ENCODE peak calls at places on chromosomes 13 and 19, in five cellular contexts. F is stomach, M is AG10803, K is HCT116, G is tibial artery. Y is an unnamed sample.

GRCh38 chr13:67148219-67148583 is 81.9 kb downstream of the PCDH9 start:
- DNase-seq in F (no peak), M (peak), K (no peak), G (no peak), Y (peak)

GRCh38 chr19:7376151-7376852 is 27.6 kb downstream of the ARHGEF18 start:
- DNase-seq in F (no peak), M (no peak), K (no peak), G (no peak), Y (no peak)

GRCh38 chr19:33720155-33720493 is 76.5 kb upstream of the KCTD15 start:
- DNase-seq in F (no peak), M (no peak), K (no peak), G (no peak), Y (no peak)

GRCh38 chr13:110816500-110816899 is 98.4 kb downstream of the ANKRD10 start:
- DNase-seq in F (no peak), M (no peak), K (no peak), G (no peak), Y (no peak)

GRCh38 chr19:7533281-7533819 is 2.2 kb upstream of the PNPLA6 start:
- DNase-seq in F (peak), M (peak), K (no peak), G (peak), Y (peak)

GRCh38 chr19:13014101-13014920 is 19.0 kb downstream of the NFIX start:
- DNase-seq in F (no peak), M (peak), K (no peak), G (no peak), Y (peak)

GRCh38 chr13:50928609-50929274 is 19.2 kb downstream of the RNASEH2B start:
- DNase-seq in F (no peak), M (peak), K (no peak), G (no peak), Y (no peak)

GRCh38 chr13:73849292-73849691 is 284.9 kb downstream of the KLF12 start:
- DNase-seq in F (no peak), M (peak), K (peak), G (no peak), Y (peak)

GRCh38 chr19:52398091-52398461 is 427 bp downstream of the ZNF528 start:
- DNase-seq in F (no peak), M (peak), K (no peak), G (no peak), Y (no peak)

GRCh38 chr13:71290963-71291937 is 575.8 kb downstream of the DACH1 start:
- DNase-seq in F (no peak), M (peak), K (no peak), G (no peak), Y (peak)

GRCh38 chr19:20558571-20558970 is 7.0 kb downstream of the ZNF737 start:
- DNase-seq in F (no peak), M (no peak), K (no peak), G (no peak), Y (no peak)

GRCh38 chr13:59633290-59633689 is 530.4 kb downstream of the DIAPH3 start:
- DNase-seq in F (no peak), M (no peak), K (no peak), G (no peak), Y (no peak)

GRCh38 chr13:65555973-65556372 is 1674.2 kb downstream of the PCDH9 start:
- DNase-seq in F (no peak), M (no peak), K (no peak), G (no peak), Y (no peak)

GRCh38 chr19:6278740-6279619 is 795 bp downstream of the MLLT1 start:
- DNase-seq in F (no peak), M (no peak), K (no peak), G (no peak), Y (no peak)

GRCh38 chr13:21013682-21014038 is 47.7 kb downstream of the LATS2 start:
- DNase-seq in F (no peak), M (no peak), K (no peak), G (peak), Y (no peak)

GRCh38 chr13:99983401-99984133 is 2.0 kb downstream of the ZIC2 start:
- DNase-seq in F (no peak), M (no peak), K (no peak), G (no peak), Y (no peak)

GRCh38 chr13:40189885-40190655 is 476.4 kb downstream of the FOXO1 start:
- DNase-seq in F (no peak), M (no peak), K (no peak), G (no peak), Y (peak)

GRCh38 chr19:19858751-19859150 is 6.9 kb upstream of the ZNF253 start:
- DNase-seq in F (no peak), M (no peak), K (no peak), G (no peak), Y (no peak)

GRCh38 chr13:111906306-111906705 is 160.6 kb upstream of the SOX1 start:
- DNase-seq in F (no peak), M (no peak), K (no peak), G (no peak), Y (no peak)

GRCh38 chr13:50339291-50339690 is 324.0 kb downstream of the KCNRG start:
- DNase-seq in F (no peak), M (no peak), K (no peak), G (no peak), Y (no peak)

GRCh38 chr19:52896431-52897148 is 845 bp downstream of the ZNF320 start:
- DNase-seq in F (peak), M (peak), K (no peak), G (peak), Y (peak)

GRCh38 chr19:13764821-13765394 is 586 bp downstream of the MRI1 start:
- DNase-seq in F (peak), M (no peak), K (no peak), G (no peak), Y (no peak)

GRCh38 chr13:75371223-75371622 is 110.7 kb downstream of the TBC1D4 start:
- DNase-seq in F (no peak), M (no peak), K (no peak), G (no peak), Y (no peak)

GRCh38 chr13:35140321-35140720 is 198.3 kb downstream of the NBEA start:
- DNase-seq in F (no peak), M (peak), K (no peak), G (no peak), Y (no peak)

GRCh38 chr13:113454936-113455335 is 1.6 kb upstream of the ADPRHL1 start:
- DNase-seq in F (no peak), M (no peak), K (no peak), G (no peak), Y (no peak)

GRCh38 chr13:108220042-108220441 is 1.9 kb downstream of the ABHD13 start:
- DNase-seq in F (peak), M (no peak), K (peak), G (no peak), Y (no peak)
- H3K4me3 ChIP-seq in F (peak), M (no peak), K (peak), G (no peak), Y (peak)

GRCh38 chr13:33194820-33195692 is 90.5 kb downstream of the STARD13 start:
- DNase-seq in F (peak), M (peak), K (no peak), G (no peak), Y (peak)

GRCh38 chr13:33197551-33197971 is 88.0 kb downstream of the STARD13 start:
- DNase-seq in F (no peak), M (no peak), K (no peak), G (no peak), Y (no peak)

GRCh38 chr13:33202644-33203169 is 82.8 kb downstream of the STARD13 start:
- DNase-seq in F (no peak), M (no peak), K (no peak), G (no peak), Y (no peak)

GRCh38 chr13:33195693-33196464 is 89.7 kb downstream of the STARD13 start:
- DNase-seq in F (no peak), M (no peak), K (no peak), G (no peak), Y (no peak)

DNA sequence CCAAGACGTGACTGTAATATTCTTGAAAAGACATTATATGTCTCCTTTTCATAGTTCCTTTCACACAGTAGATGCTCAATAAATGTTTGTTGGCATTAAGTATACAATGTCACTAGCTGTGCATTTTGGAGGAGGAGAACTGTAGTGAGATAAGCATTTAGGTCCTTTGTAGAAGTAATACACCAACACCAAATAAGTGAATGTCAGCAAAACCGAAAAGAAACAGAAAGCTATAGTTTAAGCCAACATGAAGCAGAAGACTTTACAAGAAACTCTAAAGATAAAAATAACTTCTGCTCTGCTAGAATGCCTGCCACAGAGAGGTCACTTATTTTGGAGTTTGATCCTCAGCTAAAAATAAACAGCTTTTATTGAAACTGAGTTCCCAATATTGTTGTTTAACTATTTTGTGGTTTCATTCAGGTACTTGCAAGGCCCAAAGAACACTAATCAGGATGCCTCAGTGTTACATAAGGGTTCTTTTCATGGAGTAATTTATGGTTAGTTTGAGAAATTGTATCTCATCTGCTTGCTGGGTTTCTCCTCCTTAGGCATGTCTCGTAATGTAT is 86.2 kb downstream of the STARD13 start:
- DNase-seq in F (no peak), M (no peak), K (no peak), G (no peak), Y (no peak)
- H3K4me3 ChIP-seq in F (no peak), M (no peak), K (no peak), G (peak), Y (no peak)

GRCh38 chr13:23570099-23570926 is at the start of gene TNFRSF19:
- DNase-seq in F (no peak), M (peak), K (no peak), G (no peak), Y (peak)

GRCh38 chr13:23575632-23576031 is 5.4 kb downstream of the TNFRSF19 start:
- DNase-seq in F (no peak), M (no peak), K (no peak), G (no peak), Y (no peak)

GRCh38 chr13:23574421-23574820 is 4.2 kb downstream of the TNFRSF19 start:
- DNase-seq in F (no peak), M (no peak), K (no peak), G (no peak), Y (no peak)

GRCh38 chr13:23570931-23571330 is 719 bp downstream of the TNFRSF19 start:
- DNase-seq in F (no peak), M (peak), K (no peak), G (no peak), Y (no peak)

DNA sequence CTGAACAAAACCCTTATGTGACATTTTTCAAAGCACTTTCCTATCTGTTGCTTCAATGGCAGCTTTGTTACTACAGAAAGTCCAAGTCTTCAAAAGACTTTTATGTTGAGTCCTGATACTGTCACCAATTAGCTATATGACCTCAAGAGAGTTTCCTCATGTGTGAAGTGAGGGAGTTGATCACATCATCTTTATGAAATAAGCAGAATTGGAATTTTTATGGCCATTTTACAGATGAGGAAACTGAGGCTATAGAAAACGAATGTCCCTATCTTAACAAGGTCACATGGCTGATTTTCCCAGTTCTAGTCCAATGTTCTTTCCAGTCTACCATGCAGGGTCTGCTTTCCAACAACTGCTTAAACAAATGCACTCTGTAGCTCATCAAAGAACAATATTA is 2.6 kb downstream of the TNFRSF19 start:
- DNase-seq in F (no peak), M (no peak), K (no peak), G (no peak), Y (no peak)
- H3K4me3 ChIP-seq in F (no peak), M (peak), K (no peak), G (no peak), Y (no peak)

DNA sequence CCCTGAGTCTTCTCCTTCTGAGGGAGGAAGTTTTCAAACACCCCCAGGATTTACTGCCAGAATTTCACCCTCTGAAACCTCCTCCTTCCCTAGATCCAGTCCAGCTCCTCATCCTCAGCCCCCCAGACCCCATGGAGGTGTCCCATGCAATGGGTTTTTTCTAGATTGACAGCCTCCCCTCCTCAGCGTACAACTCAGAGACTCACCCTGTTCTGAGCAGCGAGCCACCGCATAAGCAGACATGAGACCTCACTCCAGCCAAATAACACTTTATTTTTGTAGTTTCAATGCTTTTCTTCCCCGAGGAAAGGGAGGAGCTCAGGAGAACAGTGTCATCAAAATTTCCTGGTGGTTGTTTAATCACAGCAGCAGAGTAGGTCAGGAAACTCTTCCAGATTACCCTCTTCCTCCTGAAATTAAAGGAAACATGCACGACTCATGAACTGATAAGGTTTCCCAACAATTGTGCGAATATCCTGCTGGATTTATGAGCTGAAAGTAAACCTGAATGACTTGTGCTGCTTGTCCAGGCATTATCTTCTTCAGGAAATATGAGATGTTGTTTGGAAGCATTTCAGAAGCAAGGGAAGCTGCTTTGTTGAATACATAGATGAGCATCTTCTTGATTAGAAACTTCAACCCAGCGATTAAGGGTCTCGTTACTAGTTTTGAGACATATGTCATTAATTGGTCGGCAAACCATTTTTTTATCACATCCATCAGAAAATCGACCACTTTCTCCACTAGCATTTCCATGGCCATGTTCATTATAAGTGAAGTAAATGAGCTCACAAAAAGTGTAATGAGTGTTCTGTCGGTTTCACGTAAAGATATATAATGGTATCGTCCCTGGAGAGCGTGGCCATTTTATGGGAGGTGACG is 36.2 kb downstream of the ERICH4 start:
- DNase-seq in F (no peak), M (no peak), K (no peak), G (no peak), Y (peak)
- H3K4me3 ChIP-seq in F (no peak), M (no peak), K (no peak), G (no peak), Y (no peak)

GRCh38 chr19:45816236-45817009 is 1.3 kb upstream of the RSPH6A start:
- DNase-seq in F (no peak), M (no peak), K (no peak), G (no peak), Y (no peak)

GRCh38 chr19:45815501-45816216 is 551 bp upstream of the RSPH6A start:
- DNase-seq in F (no peak), M (no peak), K (no peak), G (no peak), Y (no peak)

GRCh38 chr19:45817010-45817724 is 2.1 kb upstream of the RSPH6A start:
- DNase-seq in F (peak), M (peak), K (peak), G (peak), Y (peak)

GRCh38 chr19:45814166-45814780 is 835 bp downstream of the RSPH6A start:
- DNase-seq in F (no peak), M (peak), K (no peak), G (no peak), Y (no peak)

GRCh38 chr19:45814851-45815481 is at the start of gene RSPH6A:
- DNase-seq in F (no peak), M (no peak), K (no peak), G (no peak), Y (no peak)
- H3K4me3 ChIP-seq in F (peak), M (no peak), K (no peak), G (peak), Y (no peak)